ENCODE peak calls at places on chromosomes 4 and X, in eight cellular contexts. One of them, this sample, is unnamed.

GRCh38 chr4:24243641-24244040 is 340.7 kb downstream of the DHX15 start:
- DNase-seq in NCI-H510A treated with DMSO at 0.1 percent for 48 hours: no peak
- DNase-seq in activated T-cell treated with anti-CD3 and anti-CD28 coated beads for 4 hours: no peak
- DNase-seq in neural crest cell: no peak
- DNase-seq in stomach: no peak
- DNase-seq in stimulated activated naive CD4-positive, alpha-beta T cell treated with Interleukin-2 at 50 U/mL for 16 hours: no peak
- DNase-seq in SK-MEL-5: no peak
- DNase-seq in D341Med: no peak
- DNase-seq in this sample: no peak

GRCh38 chr4:118398226-118399090 is 45.7 kb upstream of the PRSS12 start:
- DNase-seq in neural crest cell: no peak
- DNase-seq in D341Med: no peak
- DNase-seq in stomach: no peak
- DNase-seq in activated T-cell treated with anti-CD3 and anti-CD28 coated beads for 4 hours: no peak
- DNase-seq in stimulated activated naive CD4-positive, alpha-beta T cell treated with Interleukin-2 at 50 U/mL for 16 hours: no peak
- DNase-seq in SK-MEL-5: no peak
- DNase-seq in NCI-H510A treated with DMSO at 0.1 percent for 48 hours: no peak
- DNase-seq in this sample: no peak

GRCh38 chr4:86939123-86939522 is 4.3 kb downstream of the AFF1 start:
- DNase-seq in neural crest cell: no peak
- DNase-seq in NCI-H510A treated with DMSO at 0.1 percent for 48 hours: no peak
- DNase-seq in stomach: no peak
- DNase-seq in SK-MEL-5: no peak
- DNase-seq in D341Med: no peak
- DNase-seq in activated T-cell treated with anti-CD3 and anti-CD28 coated beads for 4 hours: no peak
- DNase-seq in stimulated activated naive CD4-positive, alpha-beta T cell treated with Interleukin-2 at 50 U/mL for 16 hours: no peak
- DNase-seq in this sample: no peak

GRCh38 chr4:37383579-37384229 is 139.2 kb downstream of the NWD2 start:
- DNase-seq in NCI-H510A treated with DMSO at 0.1 percent for 48 hours: peak
- DNase-seq in neural crest cell: peak
- DNase-seq in activated T-cell treated with anti-CD3 and anti-CD28 coated beads for 4 hours: no peak
- DNase-seq in D341Med: peak
- DNase-seq in SK-MEL-5: peak
- DNase-seq in stimulated activated naive CD4-positive, alpha-beta T cell treated with Interleukin-2 at 50 U/mL for 16 hours: no peak
- DNase-seq in stomach: no peak
- DNase-seq in this sample: no peak

GRCh38 chr4:1207603-1208265 is 35.4 kb upstream of the SPON2 start:
- DNase-seq in NCI-H510A treated with DMSO at 0.1 percent for 48 hours: no peak
- DNase-seq in SK-MEL-5: no peak
- DNase-seq in stimulated activated naive CD4-positive, alpha-beta T cell treated with Interleukin-2 at 50 U/mL for 16 hours: no peak
- DNase-seq in D341Med: peak
- DNase-seq in neural crest cell: no peak
- DNase-seq in activated T-cell treated with anti-CD3 and anti-CD28 coated beads for 4 hours: no peak
- DNase-seq in stomach: peak
- DNase-seq in this sample: no peak

GRCh38 chr4:56871357-56871993 is 36.2 kb upstream of the REST start:
- DNase-seq in SK-MEL-5: no peak
- DNase-seq in NCI-H510A treated with DMSO at 0.1 percent for 48 hours: peak
- DNase-seq in D341Med: no peak
- DNase-seq in activated T-cell treated with anti-CD3 and anti-CD28 coated beads for 4 hours: no peak
- DNase-seq in neural crest cell: peak
- DNase-seq in stimulated activated naive CD4-positive, alpha-beta T cell treated with Interleukin-2 at 50 U/mL for 16 hours: no peak
- DNase-seq in stomach: no peak
- DNase-seq in this sample: no peak

GRCh38 chr4:76998251-76998901 is 48.8 kb downstream of the SEPTIN11 start:
- DNase-seq in stimulated activated naive CD4-positive, alpha-beta T cell treated with Interleukin-2 at 50 U/mL for 16 hours: no peak
- DNase-seq in NCI-H510A treated with DMSO at 0.1 percent for 48 hours: no peak
- DNase-seq in stomach: no peak
- DNase-seq in SK-MEL-5: no peak
- DNase-seq in neural crest cell: no peak
- DNase-seq in activated T-cell treated with anti-CD3 and anti-CD28 coated beads for 4 hours: no peak
- DNase-seq in D341Med: no peak
- DNase-seq in this sample: no peak

GRCh38 chr4:182369211-182369610 is 126.0 kb downstream of the TENM3 start:
- DNase-seq in stimulated activated naive CD4-positive, alpha-beta T cell treated with Interleukin-2 at 50 U/mL for 16 hours: no peak
- DNase-seq in activated T-cell treated with anti-CD3 and anti-CD28 coated beads for 4 hours: no peak
- DNase-seq in stomach: no peak
- DNase-seq in neural crest cell: no peak
- DNase-seq in NCI-H510A treated with DMSO at 0.1 percent for 48 hours: no peak
- DNase-seq in D341Med: no peak
- DNase-seq in SK-MEL-5: no peak
- DNase-seq in this sample: no peak

GRCh38 chr4:2058264-2059033 is 678 bp upstream of the NAT8L start:
- DNase-seq in D341Med: peak
- DNase-seq in activated T-cell treated with anti-CD3 and anti-CD28 coated beads for 4 hours: no peak
- DNase-seq in NCI-H510A treated with DMSO at 0.1 percent for 48 hours: no peak
- DNase-seq in stimulated activated naive CD4-positive, alpha-beta T cell treated with Interleukin-2 at 50 U/mL for 16 hours: no peak
- DNase-seq in SK-MEL-5: no peak
- DNase-seq in neural crest cell: peak
- DNase-seq in stomach: no peak
- DNase-seq in this sample: no peak

GRCh38 chrX:40095588-40096394 is 2.0 kb downstream of the BCOR start:
- DNase-seq in SK-MEL-5: no peak
- DNase-seq in neural crest cell: no peak
- DNase-seq in D341Med: no peak
- DNase-seq in activated T-cell treated with anti-CD3 and anti-CD28 coated beads for 4 hours: no peak
- DNase-seq in NCI-H510A treated with DMSO at 0.1 percent for 48 hours: no peak
- DNase-seq in stomach: no peak
- DNase-seq in stimulated activated naive CD4-positive, alpha-beta T cell treated with Interleukin-2 at 50 U/mL for 16 hours: peak
- DNase-seq in this sample: no peak

GRCh38 chrX:71577682-71578081 is 555 bp upstream of the GCNA start:
- DNase-seq in stomach: no peak
- DNase-seq in stimulated activated naive CD4-positive, alpha-beta T cell treated with Interleukin-2 at 50 U/mL for 16 hours: no peak
- DNase-seq in neural crest cell: no peak
- DNase-seq in NCI-H510A treated with DMSO at 0.1 percent for 48 hours: no peak
- DNase-seq in SK-MEL-5: no peak
- DNase-seq in activated T-cell treated with anti-CD3 and anti-CD28 coated beads for 4 hours: no peak
- DNase-seq in D341Med: no peak
- DNase-seq in this sample: no peak

GRCh38 chrX:40644821-40645358 is 2.5 kb downstream of the CXorf38 start:
- DNase-seq in stomach: peak
- DNase-seq in activated T-cell treated with anti-CD3 and anti-CD28 coated beads for 4 hours: peak
- DNase-seq in SK-MEL-5: peak
- DNase-seq in neural crest cell: no peak
- DNase-seq in D341Med: no peak
- DNase-seq in NCI-H510A treated with DMSO at 0.1 percent for 48 hours: no peak
- DNase-seq in stimulated activated naive CD4-positive, alpha-beta T cell treated with Interleukin-2 at 50 U/mL for 16 hours: peak
- DNase-seq in this sample: peak

GRCh38 chr4:133968174-133968573 is 233.4 kb downstream of the PABPC4L start:
- DNase-seq in neural crest cell: no peak
- DNase-seq in NCI-H510A treated with DMSO at 0.1 percent for 48 hours: no peak
- DNase-seq in stimulated activated naive CD4-positive, alpha-beta T cell treated with Interleukin-2 at 50 U/mL for 16 hours: no peak
- DNase-seq in SK-MEL-5: peak
- DNase-seq in stomach: no peak
- DNase-seq in D341Med: no peak
- DNase-seq in activated T-cell treated with anti-CD3 and anti-CD28 coated beads for 4 hours: no peak
- DNase-seq in this sample: no peak

GRCh38 chr4:3320361-3321023 is 27.7 kb downstream of the RGS12 start:
- DNase-seq in activated T-cell treated with anti-CD3 and anti-CD28 coated beads for 4 hours: no peak
- DNase-seq in neural crest cell: no peak
- DNase-seq in NCI-H510A treated with DMSO at 0.1 percent for 48 hours: peak
- DNase-seq in stimulated activated naive CD4-positive, alpha-beta T cell treated with Interleukin-2 at 50 U/mL for 16 hours: no peak
- DNase-seq in D341Med: no peak
- DNase-seq in SK-MEL-5: no peak
- DNase-seq in stomach: peak
- DNase-seq in this sample: peak

GRCh38 chr4:40194602-40195161 is 2.1 kb upstream of the RHOH start:
- DNase-seq in activated T-cell treated with anti-CD3 and anti-CD28 coated beads for 4 hours: no peak
- DNase-seq in neural crest cell: no peak
- DNase-seq in D341Med: no peak
- DNase-seq in SK-MEL-5: peak
- DNase-seq in stomach: no peak
- DNase-seq in stimulated activated naive CD4-positive, alpha-beta T cell treated with Interleukin-2 at 50 U/mL for 16 hours: peak
- DNase-seq in NCI-H510A treated with DMSO at 0.1 percent for 48 hours: no peak
- DNase-seq in this sample: no peak

GRCh38 chr4:74032064-74032463 is 6.4 kb downstream of the CXCL3 start:
- DNase-seq in D341Med: no peak
- DNase-seq in SK-MEL-5: peak
- DNase-seq in stimulated activated naive CD4-positive, alpha-beta T cell treated with Interleukin-2 at 50 U/mL for 16 hours: no peak
- DNase-seq in stomach: no peak
- DNase-seq in NCI-H510A treated with DMSO at 0.1 percent for 48 hours: no peak
- DNase-seq in activated T-cell treated with anti-CD3 and anti-CD28 coated beads for 4 hours: no peak
- DNase-seq in neural crest cell: no peak
- DNase-seq in this sample: no peak

GRCh38 chr4:87560802-87561201 is 31.6 kb upstream of the SPARCL1 start:
- DNase-seq in stimulated activated naive CD4-positive, alpha-beta T cell treated with Interleukin-2 at 50 U/mL for 16 hours: no peak
- DNase-seq in neural crest cell: no peak
- DNase-seq in NCI-H510A treated with DMSO at 0.1 percent for 48 hours: no peak
- DNase-seq in stomach: no peak
- DNase-seq in D341Med: no peak
- DNase-seq in activated T-cell treated with anti-CD3 and anti-CD28 coated beads for 4 hours: no peak
- DNase-seq in SK-MEL-5: no peak
- DNase-seq in this sample: no peak

GRCh38 chr4:110042540-110043517 is 130.1 kb downstream of the EGF start:
- DNase-seq in stimulated activated naive CD4-positive, alpha-beta T cell treated with Interleukin-2 at 50 U/mL for 16 hours: no peak
- DNase-seq in activated T-cell treated with anti-CD3 and anti-CD28 coated beads for 4 hours: no peak
- DNase-seq in SK-MEL-5: peak
- DNase-seq in stomach: no peak
- DNase-seq in NCI-H510A treated with DMSO at 0.1 percent for 48 hours: no peak
- DNase-seq in D341Med: no peak
- DNase-seq in neural crest cell: no peak
- DNase-seq in this sample: no peak

GRCh38 chrX:42695800-42696358 is 82.1 kb downstream of the PPP1R2C start:
- DNase-seq in D341Med: no peak
- DNase-seq in stimulated activated naive CD4-positive, alpha-beta T cell treated with Interleukin-2 at 50 U/mL for 16 hours: no peak
- DNase-seq in SK-MEL-5: no peak
- DNase-seq in NCI-H510A treated with DMSO at 0.1 percent for 48 hours: no peak
- DNase-seq in stomach: no peak
- DNase-seq in activated T-cell treated with anti-CD3 and anti-CD28 coated beads for 4 hours: no peak
- DNase-seq in neural crest cell: no peak
- DNase-seq in this sample: no peak

GRCh38 chrX:443676-444210 is 57.0 kb upstream of the PPP2R3B start:
- DNase-seq in activated T-cell treated with anti-CD3 and anti-CD28 coated beads for 4 hours: no peak
- DNase-seq in stimulated activated naive CD4-positive, alpha-beta T cell treated with Interleukin-2 at 50 U/mL for 16 hours: no peak
- DNase-seq in neural crest cell: no peak
- DNase-seq in NCI-H510A treated with DMSO at 0.1 percent for 48 hours: no peak
- DNase-seq in D341Med: no peak
- DNase-seq in stomach: no peak
- DNase-seq in SK-MEL-5: no peak
- DNase-seq in this sample: no peak

GRCh38 chrX:134148293-134148692 is 88.7 kb upstream of the CCDC160 start:
- DNase-seq in SK-MEL-5: peak
- DNase-seq in D341Med: no peak
- DNase-seq in NCI-H510A treated with DMSO at 0.1 percent for 48 hours: no peak
- DNase-seq in stimulated activated naive CD4-positive, alpha-beta T cell treated with Interleukin-2 at 50 U/mL for 16 hours: no peak
- DNase-seq in stomach: no peak
- DNase-seq in activated T-cell treated with anti-CD3 and anti-CD28 coated beads for 4 hours: no peak
- DNase-seq in neural crest cell: no peak
- DNase-seq in this sample: no peak

GRCh38 chrX:1451676-1452496 is 823 bp downstream of the ASMTL start:
- DNase-seq in stomach: peak
- DNase-seq in SK-MEL-5: no peak
- DNase-seq in stimulated activated naive CD4-positive, alpha-beta T cell treated with Interleukin-2 at 50 U/mL for 16 hours: no peak
- DNase-seq in activated T-cell treated with anti-CD3 and anti-CD28 coated beads for 4 hours: no peak
- DNase-seq in neural crest cell: no peak
- DNase-seq in D341Med: no peak
- DNase-seq in NCI-H510A treated with DMSO at 0.1 percent for 48 hours: no peak
- DNase-seq in this sample: no peak

GRCh38 chr4:158255727-158256324 is 45.5 kb downstream of the TMEM144 start:
- DNase-seq in NCI-H510A treated with DMSO at 0.1 percent for 48 hours: peak
- DNase-seq in activated T-cell treated with anti-CD3 and anti-CD28 coated beads for 4 hours: no peak
- DNase-seq in neural crest cell: no peak
- DNase-seq in SK-MEL-5: peak
- DNase-seq in stimulated activated naive CD4-positive, alpha-beta T cell treated with Interleukin-2 at 50 U/mL for 16 hours: no peak
- DNase-seq in stomach: no peak
- DNase-seq in D341Med: peak
- DNase-seq in this sample: no peak

GRCh38 chr4:100849319-100849718 is 331.5 kb upstream of the EMCN start:
- DNase-seq in SK-MEL-5: no peak
- DNase-seq in activated T-cell treated with anti-CD3 and anti-CD28 coated beads for 4 hours: no peak
- DNase-seq in NCI-H510A treated with DMSO at 0.1 percent for 48 hours: no peak
- DNase-seq in neural crest cell: no peak
- DNase-seq in stimulated activated naive CD4-positive, alpha-beta T cell treated with Interleukin-2 at 50 U/mL for 16 hours: no peak
- DNase-seq in stomach: no peak
- DNase-seq in D341Med: no peak
- DNase-seq in this sample: no peak

GRCh38 chrX:11758400-11759171 is 549 bp downstream of the MSL3 start:
- DNase-seq in stimulated activated naive CD4-positive, alpha-beta T cell treated with Interleukin-2 at 50 U/mL for 16 hours: peak
- DNase-seq in SK-MEL-5: peak
- DNase-seq in NCI-H510A treated with DMSO at 0.1 percent for 48 hours: peak
- DNase-seq in stomach: peak
- DNase-seq in activated T-cell treated with anti-CD3 and anti-CD28 coated beads for 4 hours: peak
- DNase-seq in neural crest cell: peak
- DNase-seq in D341Med: peak
- DNase-seq in this sample: peak

GRCh38 chrX:28303486-28303885 is 283.8 kb upstream of the IL1RAPL1 start:
- DNase-seq in neural crest cell: no peak
- DNase-seq in activated T-cell treated with anti-CD3 and anti-CD28 coated beads for 4 hours: no peak
- DNase-seq in SK-MEL-5: no peak
- DNase-seq in stimulated activated naive CD4-positive, alpha-beta T cell treated with Interleukin-2 at 50 U/mL for 16 hours: no peak
- DNase-seq in NCI-H510A treated with DMSO at 0.1 percent for 48 hours: no peak
- DNase-seq in stomach: no peak
- DNase-seq in D341Med: no peak
- DNase-seq in this sample: no peak

GRCh38 chr4:75848891-75849290 is 53.4 kb downstream of the PPEF2 start:
- DNase-seq in stomach: no peak
- DNase-seq in D341Med: no peak
- DNase-seq in SK-MEL-5: no peak
- DNase-seq in neural crest cell: no peak
- DNase-seq in stimulated activated naive CD4-positive, alpha-beta T cell treated with Interleukin-2 at 50 U/mL for 16 hours: no peak
- DNase-seq in activated T-cell treated with anti-CD3 and anti-CD28 coated beads for 4 hours: no peak
- DNase-seq in NCI-H510A treated with DMSO at 0.1 percent for 48 hours: no peak
- DNase-seq in this sample: no peak

GRCh38 chr4:3607690-3608514 is 75.7 kb upstream of the LRPAP1 start:
- DNase-seq in activated T-cell treated with anti-CD3 and anti-CD28 coated beads for 4 hours: no peak
- DNase-seq in neural crest cell: no peak
- DNase-seq in stomach: no peak
- DNase-seq in NCI-H510A treated with DMSO at 0.1 percent for 48 hours: no peak
- DNase-seq in stimulated activated naive CD4-positive, alpha-beta T cell treated with Interleukin-2 at 50 U/mL for 16 hours: no peak
- DNase-seq in D341Med: no peak
- DNase-seq in SK-MEL-5: no peak
- DNase-seq in this sample: no peak

GRCh38 chr4:83223781-83224180 is 60.8 kb downstream of the COQ2 start:
- DNase-seq in D341Med: no peak
- DNase-seq in SK-MEL-5: no peak
- DNase-seq in stimulated activated naive CD4-positive, alpha-beta T cell treated with Interleukin-2 at 50 U/mL for 16 hours: no peak
- DNase-seq in neural crest cell: no peak
- DNase-seq in stomach: no peak
- DNase-seq in NCI-H510A treated with DMSO at 0.1 percent for 48 hours: no peak
- DNase-seq in activated T-cell treated with anti-CD3 and anti-CD28 coated beads for 4 hours: no peak
- DNase-seq in this sample: no peak

GRCh38 chrX:43741843-43742573 is 85.9 kb downstream of the MAOA start:
- DNase-seq in SK-MEL-5: peak
- DNase-seq in neural crest cell: no peak
- DNase-seq in activated T-cell treated with anti-CD3 and anti-CD28 coated beads for 4 hours: no peak
- DNase-seq in NCI-H510A treated with DMSO at 0.1 percent for 48 hours: no peak
- DNase-seq in stomach: no peak
- DNase-seq in D341Med: no peak
- DNase-seq in stimulated activated naive CD4-positive, alpha-beta T cell treated with Interleukin-2 at 50 U/mL for 16 hours: no peak
- DNase-seq in this sample: no peak

GRCh38 chrX:23373129-23373804 is 38.6 kb downstream of the PTCHD1 start:
- DNase-seq in SK-MEL-5: no peak
- DNase-seq in stimulated activated naive CD4-positive, alpha-beta T cell treated with Interleukin-2 at 50 U/mL for 16 hours: no peak
- DNase-seq in neural crest cell: no peak
- DNase-seq in activated T-cell treated with anti-CD3 and anti-CD28 coated beads for 4 hours: no peak
- DNase-seq in NCI-H510A treated with DMSO at 0.1 percent for 48 hours: no peak
- DNase-seq in D341Med: no peak
- DNase-seq in stomach: no peak
- DNase-seq in this sample: no peak

GRCh38 chrX:3713937-3714434 is 537 bp upstream of the PRKX start:
- DNase-seq in neural crest cell: no peak
- DNase-seq in SK-MEL-5: no peak
- DNase-seq in D341Med: no peak
- DNase-seq in stomach: no peak
- DNase-seq in activated T-cell treated with anti-CD3 and anti-CD28 coated beads for 4 hours: no peak
- DNase-seq in NCI-H510A treated with DMSO at 0.1 percent for 48 hours: no peak
- DNase-seq in stimulated activated naive CD4-positive, alpha-beta T cell treated with Interleukin-2 at 50 U/mL for 16 hours: no peak
- DNase-seq in this sample: no peak

GRCh38 chrX:38811515-38812239 is 10.4 kb downstream of the MID1IP1 start:
- DNase-seq in activated T-cell treated with anti-CD3 and anti-CD28 coated beads for 4 hours: no peak
- DNase-seq in stimulated activated naive CD4-positive, alpha-beta T cell treated with Interleukin-2 at 50 U/mL for 16 hours: no peak
- DNase-seq in NCI-H510A treated with DMSO at 0.1 percent for 48 hours: no peak
- DNase-seq in neural crest cell: no peak
- DNase-seq in D341Med: no peak
- DNase-seq in stomach: no peak
- DNase-seq in SK-MEL-5: no peak
- DNase-seq in this sample: no peak

GRCh38 chr4:140335076-140335475 is 38.4 kb upstream of the SCOC start:
- DNase-seq in NCI-H510A treated with DMSO at 0.1 percent for 48 hours: no peak
- DNase-seq in neural crest cell: no peak
- DNase-seq in D341Med: no peak
- DNase-seq in stomach: no peak
- DNase-seq in stimulated activated naive CD4-positive, alpha-beta T cell treated with Interleukin-2 at 50 U/mL for 16 hours: no peak
- DNase-seq in SK-MEL-5: no peak
- DNase-seq in activated T-cell treated with anti-CD3 and anti-CD28 coated beads for 4 hours: no peak
- DNase-seq in this sample: no peak

This sample was measured in right atrium auricular region.